ENCODE peak calls at places on chromosomes 1 and 21, in four cellular contexts. One of them, this sample, is unnamed.

GRCh38 chr1:227370463-227371254 is 52.4 kb upstream of the CDC42BPA start:
- DNase-seq in IMR-90: peak
- DNase-seq in uterus: no peak
- DNase-seq in cardiac muscle cell: no peak
- DNase-seq in this sample: no peak

GRCh38 chr1:205907794-205908193 is 35.5 kb downstream of the SLC26A9 start:
- DNase-seq in IMR-90: peak
- DNase-seq in uterus: no peak
- DNase-seq in cardiac muscle cell: peak
- DNase-seq in this sample: peak

GRCh38 chr1:100883963-100884362 is 10.7 kb downstream of the EXTL2 start:
- DNase-seq in IMR-90: peak
- DNase-seq in uterus: no peak
- DNase-seq in cardiac muscle cell: peak
- DNase-seq in this sample: peak

GRCh38 chr1:57492846-57493245 is 69.0 kb upstream of the DAB1 start:
- DNase-seq in IMR-90: no peak
- DNase-seq in uterus: no peak
- DNase-seq in cardiac muscle cell: no peak
- DNase-seq in this sample: no peak

GRCh38 chr1:152111515-152111968 is 3.7 kb downstream of the TCHH start:
- DNase-seq in IMR-90: peak
- DNase-seq in uterus: no peak
- DNase-seq in cardiac muscle cell: peak
- DNase-seq in this sample: no peak

GRCh38 chr1:179825798-179826460 is 51.7 kb downstream of the TOR1AIP2 start:
- DNase-seq in IMR-90: no peak
- DNase-seq in uterus: no peak
- DNase-seq in cardiac muscle cell: no peak
- DNase-seq in this sample: no peak

GRCh38 chr1:171999756-172000155 is 158.5 kb downstream of the DNM3 start:
- DNase-seq in IMR-90: peak
- DNase-seq in uterus: no peak
- DNase-seq in cardiac muscle cell: no peak
- DNase-seq in this sample: no peak

GRCh38 chr1:172359531-172359991 is 60.9 kb upstream of the C1orf105 start:
- DNase-seq in IMR-90: peak
- DNase-seq in uterus: no peak
- DNase-seq in cardiac muscle cell: peak
- DNase-seq in this sample: no peak

GRCh38 chr1:198123146-198123545 is 33.7 kb upstream of the NEK7 start:
- DNase-seq in IMR-90: peak
- DNase-seq in uterus: no peak
- DNase-seq in cardiac muscle cell: peak
- DNase-seq in this sample: no peak

GRCh38 chr1:153466908-153467307 is 6.5 kb upstream of the S100A7 start:
- DNase-seq in IMR-90: peak
- DNase-seq in uterus: no peak
- DNase-seq in cardiac muscle cell: peak
- DNase-seq in this sample: no peak

GRCh38 chr1:160357286-160358002 is 9.4 kb upstream of the NHLH1 start:
- DNase-seq in IMR-90: no peak
- DNase-seq in uterus: no peak
- DNase-seq in cardiac muscle cell: no peak
- DNase-seq in this sample: no peak

GRCh38 chr1:59689741-59690140 is 125.0 kb upstream of the HOOK1 start:
- DNase-seq in IMR-90: no peak
- DNase-seq in uterus: no peak
- DNase-seq in cardiac muscle cell: no peak
- DNase-seq in this sample: no peak

GRCh38 chr1:87061742-87062156 is 147.3 kb downstream of the HS2ST1 start:
- DNase-seq in IMR-90: peak
- DNase-seq in uterus: no peak
- DNase-seq in cardiac muscle cell: peak
- DNase-seq in this sample: peak

GRCh38 chr1:64043976-64044375 is 159.4 kb upstream of the UBE2U start:
- DNase-seq in IMR-90: peak
- DNase-seq in uterus: no peak
- DNase-seq in cardiac muscle cell: peak
- DNase-seq in this sample: peak

GRCh38 chr1:11501491-11501897 is 22.5 kb downstream of the DISP3 start:
- DNase-seq in IMR-90: no peak
- DNase-seq in uterus: no peak
- DNase-seq in cardiac muscle cell: peak
- DNase-seq in this sample: no peak

GRCh38 chr1:81512242-81512641 is 288.5 kb upstream of the ADGRL2 start:
- DNase-seq in IMR-90: no peak
- DNase-seq in uterus: no peak
- DNase-seq in cardiac muscle cell: peak
- DNase-seq in this sample: no peak

GRCh38 chr1:46747683-46748288 is 28.9 kb upstream of the EFCAB14 start:
- DNase-seq in IMR-90: peak
- DNase-seq in uterus: no peak
- DNase-seq in cardiac muscle cell: peak
- DNase-seq in this sample: peak

GRCh38 chr1:29805122-29805895 is 569.0 kb downstream of the PTPRU start:
- DNase-seq in IMR-90: no peak
- DNase-seq in uterus: peak
- DNase-seq in cardiac muscle cell: no peak
- DNase-seq in this sample: no peak

GRCh38 chr1:214028569-214028968 is 40.8 kb downstream of the PROX1 start:
- DNase-seq in IMR-90: no peak
- DNase-seq in uterus: no peak
- DNase-seq in cardiac muscle cell: no peak
- DNase-seq in this sample: no peak

GRCh38 chr1:210446479-210446878 is 117.8 kb downstream of the HHAT start:
- DNase-seq in IMR-90: peak
- DNase-seq in uterus: no peak
- DNase-seq in cardiac muscle cell: no peak
- DNase-seq in this sample: no peak

GRCh38 chr1:207035877-207036558 is 3.5 kb upstream of the C1orf116 start:
- DNase-seq in IMR-90: no peak
- DNase-seq in uterus: no peak
- DNase-seq in cardiac muscle cell: no peak
- DNase-seq in this sample: no peak

GRCh38 chr1:207033302-207033701 is 746 bp upstream of the C1orf116 start:
- DNase-seq in IMR-90: no peak
- DNase-seq in uterus: no peak
- DNase-seq in cardiac muscle cell: no peak
- DNase-seq in this sample: no peak

GRCh38 chr1:207034208-207034607 is 1.7 kb upstream of the C1orf116 start:
- DNase-seq in IMR-90: no peak
- DNase-seq in uterus: no peak
- DNase-seq in cardiac muscle cell: no peak
- DNase-seq in this sample: no peak

GRCh38 chr1:207036865-207037264 is 4.3 kb upstream of the C1orf116 start:
- DNase-seq in IMR-90: no peak
- DNase-seq in uterus: no peak
- DNase-seq in cardiac muscle cell: no peak
- DNase-seq in this sample: no peak

GRCh38 chr1:207034998-207035397 is 2.4 kb upstream of the C1orf116 start:
- DNase-seq in IMR-90: peak
- DNase-seq in uterus: no peak
- DNase-seq in cardiac muscle cell: no peak
- DNase-seq in this sample: peak
- H3K27ac ChIP-seq in IMR-90: no peak
- H3K27ac ChIP-seq in uterus: no peak
- H3K27ac ChIP-seq in cardiac muscle cell: no peak
- H3K27ac ChIP-seq in this sample: no peak

DNA sequence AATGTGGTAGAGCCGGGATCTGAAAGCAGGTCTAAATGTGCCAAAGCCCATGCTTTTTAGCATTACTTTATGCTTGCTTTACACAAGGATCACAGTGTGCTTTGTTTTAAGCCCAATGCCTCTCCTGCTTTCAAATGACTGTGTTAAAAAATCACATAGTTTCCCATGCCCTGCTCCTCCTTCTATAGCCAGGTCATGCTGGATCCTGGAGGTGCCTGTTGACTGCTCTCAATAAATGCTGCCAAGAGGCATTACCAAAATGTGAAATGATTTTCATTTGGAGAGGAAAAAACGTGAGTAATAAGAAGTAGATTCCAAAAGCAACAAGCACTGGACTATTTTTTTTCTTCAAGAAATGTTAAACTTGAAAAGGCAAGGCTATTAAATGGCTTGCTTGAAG is 420.7 kb upstream of the USP24 start:
- DNase-seq in IMR-90: peak
- DNase-seq in uterus: no peak
- DNase-seq in cardiac muscle cell: peak
- DNase-seq in this sample: no peak
- TF ChIP-seq CTCF in IMR-90: no peak
- TF ChIP-seq CTCF in uterus: no peak
- TF ChIP-seq CTCF in cardiac muscle cell: no peak
- TF ChIP-seq CTCF in this sample: no peak

DNA sequence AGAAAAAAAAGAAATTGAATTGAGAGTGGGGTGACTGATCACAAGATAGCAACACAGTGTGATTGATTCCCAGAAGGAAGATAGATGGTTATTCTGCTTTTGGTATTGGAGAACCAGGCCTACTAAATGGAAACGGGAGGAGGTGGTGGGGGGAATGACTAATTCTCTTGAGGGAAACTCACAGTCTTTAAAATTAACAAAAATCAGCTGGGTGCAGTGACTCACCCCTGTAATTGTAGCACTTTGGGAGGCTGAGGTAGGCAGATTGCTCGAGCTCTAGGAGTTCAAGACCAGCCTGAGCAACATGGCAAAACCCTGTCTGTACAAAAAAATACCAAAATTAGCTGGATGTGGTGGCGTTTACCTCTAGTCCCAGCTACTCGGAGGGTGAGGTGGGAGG is 134.6 kb upstream of the PDE4B start:
- DNase-seq in IMR-90: peak
- DNase-seq in uterus: no peak
- DNase-seq in cardiac muscle cell: no peak
- DNase-seq in this sample: no peak
- H3K27ac ChIP-seq in IMR-90: no peak
- H3K27ac ChIP-seq in uterus: no peak
- H3K27ac ChIP-seq in cardiac muscle cell: no peak
- H3K27ac ChIP-seq in this sample: no peak

DNA sequence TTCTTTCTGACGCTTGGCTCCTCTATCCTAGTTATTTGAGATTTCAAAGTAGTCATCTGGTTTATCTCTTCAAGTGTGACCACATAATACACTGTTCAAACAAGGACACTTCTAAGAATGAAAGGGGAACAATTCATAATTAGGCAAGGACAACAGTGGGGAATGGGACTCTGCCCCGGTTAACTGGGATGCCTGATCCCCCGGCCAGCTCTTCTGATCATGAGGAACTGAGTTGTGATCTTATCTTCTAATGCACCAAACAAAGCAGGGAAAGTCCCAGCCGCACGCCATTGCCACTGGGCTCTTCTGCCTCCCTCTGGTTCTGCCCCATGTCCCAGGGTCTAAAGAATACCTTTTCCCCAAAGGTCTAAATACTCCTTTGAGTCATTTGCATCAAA is 158.2 kb upstream of the IRF2BP2 start:
- DNase-seq in IMR-90: no peak
- DNase-seq in uterus: no peak
- DNase-seq in cardiac muscle cell: no peak
- DNase-seq in this sample: no peak
- TF ChIP-seq CTCF in IMR-90: no peak
- TF ChIP-seq CTCF in uterus: no peak
- TF ChIP-seq CTCF in cardiac muscle cell: no peak
- TF ChIP-seq CTCF in this sample: no peak

GRCh38 chr1:16605532-16605931 is 7.8 kb downstream of the NBPF1 start:
- DNase-seq in IMR-90: no peak
- DNase-seq in uterus: no peak
- DNase-seq in cardiac muscle cell: no peak
- DNase-seq in this sample: no peak
- H3K27ac ChIP-seq in IMR-90: peak
- H3K27ac ChIP-seq in uterus: no peak
- H3K27ac ChIP-seq in cardiac muscle cell: no peak
- H3K27ac ChIP-seq in this sample: no peak

GRCh38 chr1:62294211-62294610 is 25.0 kb downstream of the KANK4 start:
- DNase-seq in IMR-90: no peak
- DNase-seq in uterus: no peak
- DNase-seq in cardiac muscle cell: peak
- DNase-seq in this sample: peak
- TF ChIP-seq CTCF in IMR-90: no peak
- TF ChIP-seq CTCF in uterus: no peak
- TF ChIP-seq CTCF in cardiac muscle cell: peak
- TF ChIP-seq CTCF in this sample: no peak

GRCh38 chr21:34344058-34344425 is 19.8 kb upstream of the KCNE2 start:
- DNase-seq in IMR-90: no peak
- DNase-seq in uterus: no peak
- DNase-seq in cardiac muscle cell: no peak
- DNase-seq in this sample: no peak
- H3K27ac ChIP-seq in IMR-90: no peak
- H3K27ac ChIP-seq in uterus: no peak
- H3K27ac ChIP-seq in cardiac muscle cell: no peak
- H3K27ac ChIP-seq in this sample: no peak